ENCODE peak calls at places on chromosomes 1 and 21, in seven cellular contexts. L is HFF-Myc; K is ACHN; M is stimulated activated CD4-positive, alpha-beta T cell treated with anti-CD3 and anti-CD28 coated beads, Interleukin-2, amount 100 ng/mL, for 48 hours; O is GM20000; R is tibial artery; H is dermis blood vessel endothelial cell. P is an unnamed sample.

GRCh38 chr1:118184737-118185082 is 318 bp downstream of the SPAG17 start:
- DNase-seq in M (no peak), K (peak), O (no peak), H (no peak), R (no peak), L (no peak), P (no peak)

GRCh38 chr1:47555307-47555706 is 117.5 kb downstream of the FOXD2 start:
- DNase-seq in L (no peak), M (no peak), K (no peak), H (no peak), R (no peak), O (no peak), P (no peak)

GRCh38 chr1:173222149-173223030 is 15.3 kb upstream of the TNFSF4 start:
- DNase-seq in H (no peak), R (no peak), M (no peak), K (no peak), O (no peak), L (no peak), P (no peak)

GRCh38 chr1:246193537-246193936 is 313.5 kb downstream of the SMYD3 start:
- DNase-seq in H (no peak), M (no peak), L (no peak), O (no peak), K (no peak), R (no peak), P (no peak)

GRCh38 chr1:119565131-119565772 is 58.2 kb downstream of the HSD3B1 start:
- DNase-seq in O (peak), L (no peak), H (no peak), R (no peak), M (no peak), K (no peak), P (no peak)

GRCh38 chr1:45721207-45721606 is 29.2 kb downstream of the IPP start:
- DNase-seq in L (peak), H (no peak), R (no peak), M (no peak), K (no peak), O (no peak), P (no peak)

GRCh38 chr1:28359592-28360239 is 9.8 kb upstream of the PHACTR4 start:
- DNase-seq in H (peak), M (peak), L (no peak), O (peak), K (peak), R (peak), P (peak)

GRCh38 chr1:22143065-22143514 is at the start of gene WNT4:
- DNase-seq in H (peak), M (no peak), R (no peak), O (peak), L (no peak), K (peak), P (no peak)

GRCh38 chr21:44907225-44907965 is 13.3 kb downstream of the ITGB2 start:
- DNase-seq in L (no peak), M (no peak), K (no peak), O (no peak), R (peak), H (no peak), P (no peak)

P was measured in activated T-helper 1 cell treated with Interleukin-2 at 50 U/mL for 16 hours.